ENCODE peak calls at places on chromosomes 7 and 10, in seven cellular contexts. B is spleen, D is prostate gland, R is HCT116, C is HL-60, T is transverse colon, P is suprapubic skin. Y is an unnamed sample.
A peak's percentile ranks its signal among the peaks of the same experiment; 100 is the strongest.

GRCh38 chr7:100705341-100705752 is 574 bp upstream of the POP7 start:
- DNase-seq in P (no peak), B (peak; percentile 95), D (peak; percentile 64), C (no peak), R (peak; percentile 32), T (peak; percentile 81), Y (peak; percentile 96)

GRCh38 chr7:13628231-13629001 is 361.1 kb downstream of the ETV1 start:
- DNase-seq in T (no peak), C (no peak), B (no peak), R (no peak), D (no peak), P (no peak), Y (no peak)

GRCh38 chr7:91287685-91288084 is 23.5 kb downstream of the FZD1 start:
- DNase-seq in R (no peak), D (peak; percentile 24), P (no peak), T (no peak), B (no peak), C (no peak), Y (no peak)

GRCh38 chr7:91137447-91137846 is 126.8 kb upstream of the FZD1 start:
- DNase-seq in C (no peak), T (no peak), D (no peak), P (no peak), B (no peak), R (no peak), Y (no peak)

GRCh38 chr7:140214075-140214684 is 37.4 kb upstream of the KDM7A start:
- DNase-seq in T (peak; percentile 87), P (peak; percentile 83), R (no peak), D (no peak), B (no peak), C (no peak), Y (peak; percentile 68)

GRCh38 chr7:112996472-112996871 is 90.2 kb downstream of the GPR85 start:
- DNase-seq in R (no peak), T (no peak), P (no peak), B (no peak), D (no peak), C (no peak), Y (no peak)

GRCh38 chr7:128271471-128272454 is 30.7 kb downstream of the LEP start:
- DNase-seq in R (no peak), D (no peak), T (no peak), C (no peak), B (no peak), P (no peak), Y (no peak)

GRCh38 chr10:61000769-61001730 is 57.1 kb upstream of the RHOBTB1 start:
- DNase-seq in R (no peak), C (no peak), P (no peak), B (peak; percentile 70), D (peak; percentile 19), T (peak; percentile 29), Y (no peak)

GRCh38 chr7:127903913-127904705 is 127.1 kb downstream of the LRRC4 start:
- DNase-seq in B (no peak), D (no peak), P (no peak), T (no peak), R (no peak), C (no peak), Y (no peak)

GRCh38 chr10:132447446-132448247 is 50.6 kb downstream of the PWWP2B start:
- DNase-seq in C (peak; percentile 70), P (no peak), B (peak; percentile 92), R (no peak), D (peak; percentile 68), T (peak; percentile 67), Y (peak; percentile 66)

GRCh38 chr10:78921906-78922305 is 146.9 kb upstream of the ZMIZ1 start:
- DNase-seq in R (no peak), D (no peak), T (no peak), C (no peak), P (no peak), B (peak; percentile 35), Y (no peak)

GRCh38 chr10:87000491-87000890 is 19.6 kb upstream of the FAM25A start:
- DNase-seq in R (no peak), D (no peak), P (no peak), C (no peak), B (no peak), T (no peak), Y (no peak)

GRCh38 chr7:81527651-81528050 is 242.2 kb downstream of the HGF start:
- DNase-seq in R (no peak), C (no peak), D (no peak), B (no peak), P (no peak), T (no peak), Y (no peak)

GRCh38 chr7:12056381-12056780 is 154.7 kb upstream of the TMEM106B start:
- DNase-seq in R (no peak), C (no peak), T (no peak), B (no peak), D (no peak), P (no peak), Y (no peak)

GRCh38 chr10:1205450-1206030 is 149.4 kb downstream of the WDR37 start:
- DNase-seq in T (no peak), C (no peak), D (no peak), R (no peak), B (peak; percentile 62), P (no peak), Y (peak; percentile 72)

GRCh38 chr7:140036224-140036651 is 26.5 kb downstream of the PARP12 start:
- DNase-seq in R (no peak), C (no peak), P (no peak), B (no peak), T (no peak), D (no peak), Y (no peak)

GRCh38 chr10:44380829-44381600 is 3.9 kb downstream of the CXCL12 start:
- DNase-seq in B (peak; percentile 51), R (no peak), D (no peak), C (no peak), T (no peak), P (peak; percentile 40), Y (no peak)

GRCh38 chr7:150377116-150377979 is 1.8 kb upstream of the ZNF775 start:
- DNase-seq in C (no peak), R (no peak), T (peak; percentile 60), D (no peak), P (no peak), B (no peak), Y (no peak)

GRCh38 chr10:58651040-58651439 is 138.4 kb downstream of the BICC1 start:
- DNase-seq in D (no peak), C (no peak), R (no peak), B (no peak), P (no peak), T (no peak), Y (no peak)

GRCh38 chr10:16565604-16566003 is 43.9 kb upstream of the C1QL3 start:
- DNase-seq in T (no peak), B (no peak), C (no peak), P (no peak), R (no peak), D (no peak), Y (no peak)

GRCh38 chr7:127290801-127291361 is 38.1 kb upstream of the GRM8 start:
- DNase-seq in T (no peak), C (no peak), R (no peak), P (no peak), B (no peak), D (no peak), Y (no peak)

GRCh38 chr10:91925022-91925320 is 1.4 kb downstream of the BTAF1 start:
- DNase-seq in P (no peak), R (no peak), C (no peak), T (no peak), D (no peak), B (no peak), Y (no peak)

GRCh38 chr10:121772406-121772805 is 155.4 kb downstream of the ATE1 start:
- DNase-seq in C (no peak), R (no peak), D (no peak), P (no peak), B (no peak), T (no peak), Y (no peak)

DNA sequence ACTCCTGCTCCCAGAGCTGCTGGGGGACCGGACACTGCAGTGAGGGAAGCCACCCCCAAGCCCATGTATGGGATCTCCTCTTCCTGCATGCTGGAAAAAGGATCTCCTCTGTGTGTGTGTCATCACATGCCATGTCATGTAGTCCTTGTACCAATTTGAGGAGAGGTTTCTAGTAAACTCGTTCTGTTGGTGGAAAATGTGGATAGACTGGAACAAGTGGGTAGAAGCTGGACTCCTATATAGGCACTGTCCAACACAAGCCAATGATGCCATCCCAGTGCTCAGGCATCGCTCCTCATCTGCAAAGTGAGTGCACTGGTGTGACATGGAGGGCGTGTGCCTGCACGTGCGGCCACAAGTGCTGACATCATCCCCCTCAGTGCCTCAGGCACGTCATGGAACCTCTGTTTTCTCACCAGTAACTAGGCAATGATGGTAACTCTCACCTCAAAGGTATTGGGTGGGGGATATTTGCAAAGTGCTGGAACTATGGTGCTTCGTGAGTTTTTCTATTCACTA is 19.3 kb downstream of the MYO1G start:
- DNase-seq in T (no peak), B (no peak), P (no peak), C (no peak), R (no peak), D (no peak), Y (no peak)
- TF ChIP-seq POLR2AphosphoS5 in T (no peak), B (peak; percentile 43), P (no peak), C (peak; percentile 83), R (no peak), D (no peak), Y (no peak)

GRCh38 chr7:64619705-64620104 is 46.2 kb upstream of the ZNF107 start:
- DNase-seq in D (no peak), C (no peak), R (no peak), T (no peak), P (no peak), B (no peak), Y (no peak)
- H3K4me3 ChIP-seq in D (no peak overlapping the region), C (no peak overlapping the region), R (no peak overlapping the region), T (no peak overlapping the region), P (no peak overlapping the region), B (no peak overlapping the region), Y (no peak overlapping the region)

GRCh38 chr10:71244638-71245419 is 32.5 kb downstream of the UNC5B start:
- DNase-seq in R (no peak), P (peak; percentile 88), T (no peak), D (peak; percentile 39), C (no peak), B (no peak), Y (peak; percentile 87)
- TF ChIP-seq POLR2AphosphoS5 in R (no peak), P (no peak), T (no peak), D (peak; percentile 30), C (peak; percentile 96), B (peak; percentile 76), Y (peak; percentile 29)

GRCh38 chr10:70191161-70191770 is 21.0 kb upstream of the SAR1A start:
- DNase-seq in B (no peak), D (no peak), R (no peak), P (no peak), T (no peak), C (no peak), Y (no peak)
- H3K4me3 ChIP-seq in B (no peak overlapping the region), D (no peak overlapping the region), R (no peak overlapping the region), P (no peak overlapping the region), T (no peak overlapping the region), C (no peak overlapping the region), Y (no peak overlapping the region)

DNA sequence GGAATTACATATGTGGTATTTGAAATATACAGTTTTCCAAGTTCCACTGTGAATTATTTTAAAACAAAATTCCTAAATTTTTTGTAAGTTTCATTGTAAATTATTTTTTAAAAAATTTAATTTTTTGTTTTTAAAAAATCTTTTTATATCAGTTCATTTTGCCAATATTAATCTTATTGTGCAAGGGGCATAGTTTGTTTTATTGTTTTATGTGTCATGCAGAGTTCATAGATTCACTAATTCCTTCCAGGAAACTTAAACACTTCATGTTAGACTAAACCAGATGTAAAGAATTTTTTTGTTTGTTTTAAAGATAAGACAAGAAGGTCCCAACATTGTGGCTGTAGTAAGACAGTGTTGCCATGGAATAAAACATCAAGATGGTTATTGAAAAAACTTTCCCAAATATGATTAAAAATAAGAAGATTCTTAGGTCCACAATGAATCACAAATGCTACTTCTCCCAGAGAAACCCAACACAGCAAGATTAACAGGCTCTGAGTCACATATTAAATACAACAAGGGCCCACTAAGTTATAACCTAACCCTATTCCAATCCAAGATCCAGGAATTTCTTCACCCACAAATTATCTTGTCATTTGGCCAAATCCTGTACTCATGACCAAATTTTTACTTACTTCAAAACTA is 464.7 kb upstream of the IGFBP3 start:
- DNase-seq in T (no peak), B (no peak), C (no peak), R (no peak), D (no peak), P (no peak), Y (no peak)
- TF ChIP-seq POLR2AphosphoS5 in T (no peak), B (no peak), C (no peak), R (no peak), D (no peak), P (no peak), Y (no peak)